ENCODE peak calls at places on chromosomes 13 and 19, in seven cellular contexts. R is GM12891, I is H1, N is HepG2, G is K562, P is GM12878, W is SK-N-SH. T is an unnamed sample.

GRCh38 chr19:36686365-36687213 is 823 bp upstream of the ZNF567 start:
- DNase-seq in R (no peak), I (peak; percentile 41), G (no peak), W (no peak), P (no peak), N (no peak), T (no peak)

GRCh38 chr19:38190061-38190460 is 34.0 kb downstream of the DPF1 start:
- DNase-seq in P (no peak), R (no peak), I (no peak), N (no peak), W (no peak), G (no peak), T (no peak)

GRCh38 chr19:38076337-38076736 is 147.7 kb downstream of the DPF1 start:
- DNase-seq in I (no peak), W (no peak), G (no peak), N (no peak), P (no peak), R (no peak), T (no peak)

GRCh38 chr13:29674532-29674931 is 79.0 kb upstream of the SLC7A1 start:
- DNase-seq in R (no peak), I (no peak), N (no peak), W (no peak), P (no peak), G (no peak), T (no peak)

GRCh38 chr13:94548382-94549240 is 47.3 kb downstream of the TGDS start:
- DNase-seq in I (no peak), W (peak; percentile 49), R (no peak), P (peak; percentile 8), N (peak; percentile 49), G (peak; percentile 12), T (peak; percentile 6)

GRCh38 chr13:107348931-107349330 is 781.0 kb upstream of the ARGLU1 start:
- DNase-seq in N (no peak), I (no peak), R (no peak), P (no peak), W (peak; percentile 24), G (no peak), T (no peak)

GRCh38 chr13:100234006-100234405 is 145.1 kb downstream of the PCCA start:
- DNase-seq in N (no peak), R (no peak), W (no peak), G (no peak), P (no peak), I (no peak), T (no peak)

GRCh38 chr19:5679289-5680082 is 830 bp downstream of the MICOS13 start:
- DNase-seq in I (peak; percentile 50), R (no peak), W (no peak), N (no peak), G (no peak), P (no peak), T (no peak)

DNA sequence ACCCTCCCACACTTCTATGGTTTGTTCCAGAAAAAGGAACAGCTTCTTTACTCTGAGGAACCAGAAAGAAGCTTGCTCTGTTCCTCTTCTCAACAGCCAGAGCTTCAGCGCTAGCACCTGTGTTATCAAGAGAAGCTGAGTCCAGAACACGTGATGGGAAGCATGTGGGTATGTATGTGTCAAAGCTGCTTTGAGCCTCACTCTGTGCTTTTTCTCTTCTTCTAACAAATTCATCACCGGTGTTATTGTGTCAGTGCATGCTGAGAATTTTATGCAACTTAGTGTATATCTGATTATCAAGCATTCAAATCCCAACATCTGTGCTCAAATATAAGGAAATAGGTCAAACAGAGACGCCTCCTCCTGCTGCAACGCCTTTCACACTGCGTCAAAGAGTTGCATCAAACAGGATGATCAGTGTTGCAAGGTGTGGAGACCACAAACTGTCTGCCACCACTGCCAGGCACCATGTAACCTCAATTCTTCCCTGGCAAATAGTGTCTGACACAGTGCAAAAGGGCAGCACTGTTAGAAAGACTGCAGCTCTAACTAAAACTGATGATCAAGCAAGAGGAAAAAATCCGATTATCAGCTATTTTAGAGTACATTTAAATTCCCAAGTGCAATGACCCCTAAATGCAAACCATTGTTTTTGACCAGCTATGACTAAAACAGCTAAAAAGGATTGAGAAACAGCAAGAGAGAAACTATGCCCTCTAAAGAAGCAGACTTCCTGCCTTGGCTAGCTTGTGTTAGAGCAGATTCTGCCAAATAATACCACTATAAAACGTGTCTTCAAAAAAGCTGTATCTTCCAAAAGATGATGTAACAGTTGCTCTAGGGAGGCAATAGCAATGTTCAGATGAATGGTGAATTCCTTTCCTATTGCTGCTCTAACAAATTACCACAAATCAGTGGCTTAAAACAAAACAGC is 84.1 kb downstream of the LRRC63 start:
- DNase-seq in G (peak; percentile 22), R (no peak), I (no peak), P (peak; percentile 28), N (no peak), W (no peak), T (no peak)
- TF ChIP-seq TAF1 in G (no peak), R (no peak), I (no peak), P (no peak), N (no peak), W (no peak), T (no peak)

GRCh38 chr19:46717716-46718143 is 816 bp upstream of the PRKD2 start:
- DNase-seq in G (no peak), I (peak; percentile 58), N (no peak), W (no peak), P (no peak), R (no peak), T (no peak)

GRCh38 chr19:46717034-46717715 is at the start of gene PRKD2:
- DNase-seq in R (peak; percentile 89), P (no peak), G (peak; percentile 88), N (peak; percentile 57), W (peak; percentile 98), I (peak; percentile 100), T (peak; percentile 92)

GRCh38 chr19:46719629-46720515 is 3.0 kb upstream of the PRKD2 start:
- DNase-seq in G (no peak), N (no peak), I (no peak), P (no peak), W (no peak), R (no peak), T (no peak)

GRCh38 chr19:46718934-46719551 is 2.1 kb upstream of the PRKD2 start:
- DNase-seq in R (peak; percentile 66), N (no peak), W (no peak), P (peak; percentile 70), I (no peak), G (no peak), T (peak; percentile 74)

GRCh38 chr19:46718157-46718933 is 1.4 kb upstream of the PRKD2 start:
- DNase-seq in R (peak; percentile 68), N (no peak), I (peak; percentile 61), G (peak; percentile 55), W (no peak), P (peak; percentile 69), T (peak; percentile 71)
- TF ChIP-seq TAF1 in R (peak; percentile 47), N (no peak), I (no peak), G (no peak), W (no peak), P (no peak), T (peak; percentile 43)

DNA sequence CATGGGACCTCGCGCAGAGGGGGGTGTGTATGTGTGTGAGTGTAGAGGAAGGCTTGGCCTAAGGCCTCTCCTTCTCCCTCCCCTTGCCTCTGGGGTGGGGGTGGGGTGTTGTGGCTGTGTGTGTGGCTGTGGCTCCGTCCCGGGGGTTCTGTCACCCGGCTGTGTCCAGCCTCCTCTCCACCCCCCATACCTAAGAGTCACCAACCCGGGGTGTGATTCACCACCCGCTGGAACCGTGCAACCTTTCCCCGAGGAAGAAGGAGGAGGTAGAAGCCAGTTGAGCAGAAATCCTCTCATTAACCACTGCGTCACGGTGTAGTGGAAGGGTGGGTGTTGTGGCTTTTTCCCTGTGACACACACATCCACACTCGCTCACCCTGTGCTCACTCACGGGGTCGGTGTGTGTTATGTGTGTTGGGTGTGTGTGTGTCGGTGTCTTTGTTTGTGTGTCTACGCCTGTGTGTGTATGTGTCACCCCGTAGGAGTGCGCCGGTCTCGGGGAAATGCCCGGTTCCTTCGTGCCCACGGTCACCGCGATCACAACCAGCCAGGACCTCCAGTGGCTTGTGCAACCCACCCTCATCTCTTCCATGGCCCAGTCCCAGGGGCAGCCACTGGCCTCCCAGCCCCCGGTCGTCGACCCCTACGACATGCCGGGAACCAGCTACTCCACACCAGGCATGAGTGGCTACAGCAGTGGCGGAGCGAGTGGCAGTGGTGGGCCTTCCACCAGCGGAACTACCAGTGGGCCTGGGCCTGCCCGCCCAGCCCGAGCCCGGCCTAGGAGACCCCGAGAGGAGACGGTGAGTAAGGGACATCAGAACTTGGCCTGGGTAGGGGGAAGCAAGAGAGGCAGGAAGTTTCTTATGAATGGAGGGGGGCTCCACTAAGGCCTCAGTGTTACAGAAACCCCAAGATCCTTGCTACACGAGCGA is 2.6 kb downstream of the FOSB start:
- DNase-seq in N (no peak), G (peak; percentile 47), I (no peak), P (no peak), W (no peak), R (no peak), T (no peak)
- TF ChIP-seq TAF1 in N (no peak), G (no peak), I (no peak), P (no peak), W (no peak), R (no peak), T (no peak)

GRCh38 chr13:67048084-67048792 is 181.9 kb downstream of the PCDH9 start:
- DNase-seq in W (no peak), P (no peak), R (no peak), N (no peak), I (no peak), G (peak; percentile 40), T (no peak)
- TF ChIP-seq TAF1 in W (no peak), P (no peak), R (no peak), N (no peak), I (no peak), G (no peak), T (no peak)

GRCh38 chr13:41720839-41721561 is 239.9 kb downstream of the VWA8 start:
- DNase-seq in N (no peak), P (no peak), I (no peak), R (no peak), W (no peak), G (no peak), T (no peak)

GRCh38 chr13:41713405-41713804 is 247.5 kb downstream of the VWA8 start:
- DNase-seq in N (no peak), G (no peak), P (no peak), R (no peak), W (no peak), I (no peak), T (no peak)

GRCh38 chr13:41716236-41716635 is 244.7 kb downstream of the VWA8 start:
- DNase-seq in W (no peak), N (no peak), P (no peak), R (no peak), I (no peak), G (no peak), T (no peak)
- TF ChIP-seq TAF1 in W (no peak), N (no peak), P (no peak), R (no peak), I (no peak), G (no peak), T (no peak)

GRCh38 chr13:28301839-28302238 is 163.5 kb downstream of the PAN3 start:
- DNase-seq in I (no peak), P (no peak), N (no peak), R (no peak), G (no peak), W (no peak), T (no peak)

GRCh38 chr13:28299941-28300340 is 161.6 kb downstream of the PAN3 start:
- DNase-seq in P (no peak), R (no peak), W (no peak), N (no peak), G (no peak), I (no peak), T (no peak)

GRCh38 chr13:28297341-28297740 is 159.0 kb downstream of the PAN3 start:
- DNase-seq in N (no peak), G (no peak), W (no peak), I (no peak), P (no peak), R (no peak), T (no peak)
- TF ChIP-seq TAF1 in N (no peak), G (no peak), W (no peak), I (no peak), P (no peak), R (no peak), T (no peak)